ENCODE peak calls at places on chromosomes 16 and 17, in nine cellular contexts. F is GM04504; H is midbrain; P is upper lobe of right lung; Z is iris pigment epithelial cell; G is stimulated activated CD4-positive, alpha-beta T cell treated with anti-CD3 and anti-CD28 coated beads, Interleukin-1b, Interleukin-23, amount 100 ng/mL, for 1 hour; K is ovary; L is activated T-helper 1 cell treated with anti-CD3 and anti-CD28 coated beads, Interleukin-12 subunit alpha, Interleukin-12 subunit beta, Interleukin-2, Interleukin-4 antibody, amounts not matched to agents 30 ng/mL and 10 ng/mL and 1 ng/mL, durations not matched to agents 14 hours and 24 hours and 36 hours; E is NCI-H1930. C is an unnamed sample.

GRCh38 chr16:89056592-89056991 is 37.1 kb upstream of the ACSF3 start:
- DNase-seq in F (no peak), H (no peak), P (no peak), Z (no peak), G (no peak), K (no peak), L (no peak), E (no peak), C (no peak)

GRCh38 chr17:75584358-75585175 is 3.0 kb upstream of the MYO15B start:
- DNase-seq in F (no peak), H (no peak), P (no peak), Z (no peak), G (no peak), K (no peak), L (no peak), E (no peak), C (no peak)

GRCh38 chr17:31448467-31449077 is 57.1 kb downstream of the RAB11FIP4 start:
- DNase-seq in F (peak; percentile 10), H (no peak), P (no peak), Z (peak; percentile 63), G (no peak), K (no peak), L (no peak), E (no peak), C (no peak)

GRCh38 chr16:89633064-89633631 is 19.7 kb downstream of the DPEP1 start:
- DNase-seq in F (peak; percentile 77), H (no peak), P (no peak), Z (peak; percentile 43), G (no peak), K (no peak), L (no peak), E (no peak), C (no peak)

GRCh38 chr17:30323262-30323894 is 10.5 kb downstream of the TMIGD1 start:
- DNase-seq in F (no peak), H (no peak), P (no peak), Z (no peak), G (peak; percentile 11), K (no peak), L (no peak), E (no peak), C (no peak)

GRCh38 chr16:77885596-77886295 is 97.4 kb downstream of the VAT1L start:
- DNase-seq in F (no peak), H (no peak), P (no peak), Z (peak; percentile 82), G (no peak), K (no peak), L (no peak), E (no peak), C (no peak)

GRCh38 chr16:86403541-86404163 is 106.7 kb upstream of the FOXF1 start:
- DNase-seq in F (no peak), H (no peak), P (no peak), Z (no peak), G (no peak), K (no peak), L (no peak), E (no peak), C (no peak)

GRCh38 chr16:1330260-1330914 is 3.1 kb upstream of the BAIAP3 start:
- DNase-seq in F (no peak), H (no peak), P (no peak), Z (no peak), G (no peak), K (no peak), L (no peak), E (no peak), C (no peak)

GRCh38 chr17:67993153-67993997 is 2.9 kb downstream of the C17orf58 start:
- DNase-seq in F (peak; percentile 69), H (peak; percentile 73), P (peak; percentile 94), Z (peak; percentile 84), G (peak; percentile 38), K (peak; percentile 89), L (peak; percentile 71), E (peak; percentile 77), C (no peak)

GRCh38 chr17:17191346-17191792 is 14.8 kb downstream of the PLD6 start:
- DNase-seq in F (peak; percentile 62), H (no peak), P (no peak), Z (peak; percentile 84), G (no peak), K (no peak), L (no peak), E (no peak), C (no peak)

GRCh38 chr16:67399218-67399733 is 6.0 kb upstream of the TPPP3 start:
- DNase-seq in F (no peak), H (peak; percentile 52), P (peak; percentile 83), Z (peak; percentile 17), G (no peak), K (peak; percentile 74), L (peak; percentile 38), E (no peak), C (no peak)

GRCh38 chr17:41455236-41455635 is 11.9 kb downstream of the KRT32 start:
- DNase-seq in F (no peak), H (no peak), P (no peak), Z (peak; percentile 19), G (no peak), K (no peak), L (no peak), E (no peak), C (no peak)

GRCh38 chr16:86354641-86355040 is 155.7 kb upstream of the FOXF1 start:
- DNase-seq in F (no peak), H (no peak), P (no peak), Z (peak; percentile 63), G (no peak), K (no peak), L (no peak), E (no peak), C (no peak)

GRCh38 chr17:3950584-3950983 is 13.7 kb downstream of the ATP2A3 start:
- DNase-seq in F (no peak), H (no peak), P (no peak), Z (no peak), G (no peak), K (no peak), L (no peak), E (no peak), C (no peak)

GRCh38 chr17:64326420-64327054 is 63.5 kb upstream of the TEX2 start:
- DNase-seq in F (no peak), H (peak; percentile 28), P (peak; percentile 89), Z (peak; percentile 48), G (no peak), K (peak; percentile 47), L (no peak), E (no peak), C (peak; percentile 36)

GRCh38 chr17:82924214-82924613 is 84.4 kb upstream of the ZNF750 start:
- DNase-seq in F (no peak), H (no peak), P (no peak), Z (no peak), G (no peak), K (no peak), L (no peak), E (no peak), C (no peak)

GRCh38 chr17:82402865-82403264 is 15.3 kb upstream of the HEXD start:
- DNase-seq in F (no peak), H (no peak), P (no peak), Z (no peak), G (no peak), K (no peak), L (no peak), E (no peak), C (no peak)

GRCh38 chr16:54501797-54502196 is 215.2 kb upstream of the IRX3 start:
- DNase-seq in F (no peak), H (no peak), P (no peak), Z (no peak), G (no peak), K (no peak), L (no peak), E (no peak), C (no peak)

GRCh38 chr16:2711370-2712062 is 8.5 kb downstream of the PRSS27 start:
- DNase-seq in F (no peak), H (no peak), P (no peak), Z (no peak), G (no peak), K (no peak), L (no peak), E (no peak), C (no peak)

GRCh38 chr17:16158721-16159120 is 56.6 kb downstream of the NCOR1 start:
- DNase-seq in F (no peak), H (no peak), P (no peak), Z (peak; percentile 7), G (no peak), K (no peak), L (no peak), E (no peak), C (no peak)

GRCh38 chr16:75695708-75696107 is 5.6 kb downstream of the DUXB start:
- DNase-seq in F (no peak), H (no peak), P (no peak), Z (no peak), G (no peak), K (no peak), L (no peak), E (no peak), C (no peak)

GRCh38 chr16:24975428-24975889 is 39.7 kb downstream of the ARHGAP17 start:
- DNase-seq in F (no peak), H (no peak), P (no peak), Z (peak; percentile 77), G (no peak), K (no peak), L (no peak), E (no peak), C (no peak)

GRCh38 chr16:56833243-56833970 is 31.6 kb upstream of the SLC12A3 start:
- DNase-seq in F (no peak), H (no peak), P (no peak), Z (no peak), G (no peak), K (no peak), L (no peak), E (no peak), C (no peak)

GRCh38 chr17:56707312-56708219 is 114.1 kb downstream of the NOG start:
- DNase-seq in F (no peak), H (no peak), P (no peak), Z (peak; percentile 41), G (no peak), K (no peak), L (no peak), E (no peak), C (no peak)

GRCh38 chr16:58638148-58639036 is 8.8 kb upstream of the CNOT1 start:
- DNase-seq in F (peak; percentile 76), H (no peak), P (no peak), Z (peak; percentile 92), G (no peak), K (no peak), L (no peak), E (no peak), C (no peak)

GRCh38 chr17:47999612-48000011 is 28.7 kb downstream of the CDK5RAP3 start:
- DNase-seq in F (no peak), H (no peak), P (no peak), Z (no peak), G (no peak), K (no peak), L (no peak), E (no peak), C (no peak)

GRCh38 chr17:45828171-45829133 is 16.2 kb upstream of the SPPL2C start:
- DNase-seq in F (no peak), H (no peak), P (no peak), Z (peak; percentile 43), G (no peak), K (no peak), L (no peak), E (no peak), C (no peak)

GRCh38 chr16:27789150-27789549 is 239.2 kb downstream of the KATNIP start:
- DNase-seq in F (no peak), H (no peak), P (no peak), Z (no peak), G (no peak), K (no peak), L (no peak), E (no peak), C (no peak)

GRCh38 chr17:76354747-76355310 is 1.1 kb upstream of the PRPSAP1 start:
- DNase-seq in F (no peak), H (no peak), P (no peak), Z (no peak), G (no peak), K (no peak), L (no peak), E (no peak), C (no peak)

GRCh38 chr17:8609910-8610309 is 20.6 kb downstream of the MYH10 start:
- DNase-seq in F (no peak), H (no peak), P (no peak), Z (no peak), G (no peak), K (no peak), L (no peak), E (no peak), C (no peak)

GRCh38 chr17:79644617-79645016 is 33.8 kb upstream of the RBFOX3 start:
- DNase-seq in F (no peak), H (no peak), P (no peak), Z (no peak), G (no peak), K (no peak), L (no peak), E (no peak), C (no peak)